ENCODE peak calls at places on chromosomes 1 and 21, in seven cellular contexts. One of them, this sample, is unnamed.
A peak's percentile ranks its signal among the peaks of the same experiment; 100 is the strongest.

GRCh38 chr1:119079881-119080280 is 60.6 kb downstream of the WARS2 start:
- DNase-seq in small intestine: no peak
- DNase-seq in heart left ventricle: no peak
- DNase-seq in CD4-positive, alpha-beta T cell: no peak
- DNase-seq in brain microvascular endothelial cell: no peak
- DNase-seq in GM23248: no peak
- DNase-seq in neural progenitor cell: no peak
- DNase-seq in this sample: no peak

GRCh38 chr21:45819478-45820170 is 161.9 kb upstream of the COL6A1 start:
- DNase-seq in small intestine: no peak
- DNase-seq in brain microvascular endothelial cell: no peak
- DNase-seq in GM23248: no peak
- DNase-seq in heart left ventricle: no peak
- DNase-seq in CD4-positive, alpha-beta T cell: no peak
- DNase-seq in neural progenitor cell: no peak
- DNase-seq in this sample: no peak

GRCh38 chr1:218476385-218476784 is 131.2 kb downstream of the TGFB2 start:
- DNase-seq in GM23248: peak; percentile 88
- DNase-seq in neural progenitor cell: no peak
- DNase-seq in small intestine: no peak
- DNase-seq in brain microvascular endothelial cell: peak; percentile 76
- DNase-seq in CD4-positive, alpha-beta T cell: no peak
- DNase-seq in heart left ventricle: no peak
- DNase-seq in this sample: no peak

GRCh38 chr1:906532-907420 is 16.9 kb upstream of the SAMD11 start:
- DNase-seq in heart left ventricle: peak; percentile 36
- DNase-seq in GM23248: peak; percentile 79
- DNase-seq in small intestine: peak; percentile 87
- DNase-seq in neural progenitor cell: peak; percentile 11
- DNase-seq in CD4-positive, alpha-beta T cell: no peak
- DNase-seq in brain microvascular endothelial cell: peak; percentile 34
- DNase-seq in this sample: no peak

GRCh38 chr1:19384113-19384512 is 72.0 kb downstream of the SLC66A1 start:
- DNase-seq in neural progenitor cell: no peak
- DNase-seq in heart left ventricle: peak; percentile 52
- DNase-seq in brain microvascular endothelial cell: peak; percentile 41
- DNase-seq in small intestine: peak; percentile 77
- DNase-seq in GM23248: peak; percentile 67
- DNase-seq in CD4-positive, alpha-beta T cell: no peak
- DNase-seq in this sample: no peak

GRCh38 chr1:112369389-112370285 is 26.4 kb upstream of the CTTNBP2NL start:
- DNase-seq in neural progenitor cell: peak; percentile 94
- DNase-seq in CD4-positive, alpha-beta T cell: peak; percentile 80
- DNase-seq in small intestine: peak; percentile 83
- DNase-seq in GM23248: peak; percentile 91
- DNase-seq in brain microvascular endothelial cell: peak; percentile 79
- DNase-seq in heart left ventricle: peak; percentile 84
- DNase-seq in this sample: peak; percentile 64

GRCh38 chr1:168743001-168743400 is 14.0 kb upstream of the DPT start:
- DNase-seq in small intestine: no peak
- DNase-seq in neural progenitor cell: no peak
- DNase-seq in brain microvascular endothelial cell: no peak
- DNase-seq in GM23248: no peak
- DNase-seq in CD4-positive, alpha-beta T cell: no peak
- DNase-seq in heart left ventricle: no peak
- DNase-seq in this sample: no peak

GRCh38 chr1:203091761-203092330 is 6.0 kb upstream of the MYOG start:
- DNase-seq in brain microvascular endothelial cell: no peak
- DNase-seq in GM23248: no peak
- DNase-seq in neural progenitor cell: no peak
- DNase-seq in CD4-positive, alpha-beta T cell: no peak
- DNase-seq in small intestine: no peak
- DNase-seq in heart left ventricle: no peak
- DNase-seq in this sample: no peak

GRCh38 chr1:68199603-68200002 is 32.7 kb downstream of the WLS start:
- DNase-seq in small intestine: peak; percentile 54
- DNase-seq in heart left ventricle: no peak
- DNase-seq in CD4-positive, alpha-beta T cell: no peak
- DNase-seq in brain microvascular endothelial cell: no peak
- DNase-seq in GM23248: no peak
- DNase-seq in neural progenitor cell: no peak
- DNase-seq in this sample: no peak

GRCh38 chr21:45310446-45310845 is 22.8 kb upstream of the POFUT2 start:
- DNase-seq in small intestine: no peak
- DNase-seq in brain microvascular endothelial cell: no peak
- DNase-seq in GM23248: no peak
- DNase-seq in CD4-positive, alpha-beta T cell: no peak
- DNase-seq in heart left ventricle: no peak
- DNase-seq in neural progenitor cell: no peak
- DNase-seq in this sample: no peak

DNA sequence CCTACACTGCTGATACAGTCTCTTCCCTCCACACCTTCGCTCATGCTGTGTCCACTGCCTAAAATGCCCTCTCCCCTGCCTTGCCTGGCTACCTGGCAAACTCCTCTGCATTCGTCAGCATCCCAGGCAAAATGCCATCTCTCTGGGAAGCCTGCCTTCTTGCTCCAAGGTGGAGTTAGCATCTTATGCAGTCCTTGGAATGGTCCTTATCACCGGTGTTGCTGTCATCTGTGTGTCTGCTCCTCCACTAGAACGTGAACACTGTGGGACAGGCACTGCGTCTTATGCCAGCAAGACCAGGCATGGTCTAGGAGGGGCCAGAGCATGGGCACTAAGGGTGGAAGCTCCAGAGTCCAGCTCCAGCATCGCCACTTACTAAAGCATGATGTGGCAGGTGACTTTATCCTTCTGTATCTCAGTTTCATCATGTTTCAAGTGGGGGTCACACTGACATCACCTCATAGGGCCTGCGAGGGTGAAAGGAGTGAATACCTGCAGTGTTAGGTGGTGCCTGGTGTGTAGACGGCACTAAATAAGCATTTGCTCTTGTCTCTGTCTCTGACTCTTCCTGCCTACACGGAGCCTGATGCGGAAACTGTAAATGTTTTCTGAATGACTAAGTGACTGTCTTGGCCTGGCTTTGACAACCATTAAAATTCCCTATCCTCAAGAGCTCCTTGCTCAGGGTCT is 211.7 kb downstream of the MATN1 start:
- DNase-seq in neural progenitor cell: no peak
- DNase-seq in brain microvascular endothelial cell: peak; percentile 40
- DNase-seq in CD4-positive, alpha-beta T cell: no peak
- DNase-seq in heart left ventricle: no peak
- DNase-seq in GM23248: peak; percentile 84
- DNase-seq in small intestine: no peak
- DNase-seq in this sample: no peak
- H3K27ac ChIP-seq in neural progenitor cell: no peak overlapping the region
- H3K27ac ChIP-seq in brain microvascular endothelial cell: peak overlapping the region; percentile 14
- H3K27ac ChIP-seq in CD4-positive, alpha-beta T cell: no peak overlapping the region
- H3K27ac ChIP-seq in heart left ventricle: no peak overlapping the region
- H3K27ac ChIP-seq in GM23248: peak overlapping the region; percentile 45
- H3K27ac ChIP-seq in small intestine: no peak overlapping the region
- H3K27ac ChIP-seq in this sample: no peak overlapping the region

DNA sequence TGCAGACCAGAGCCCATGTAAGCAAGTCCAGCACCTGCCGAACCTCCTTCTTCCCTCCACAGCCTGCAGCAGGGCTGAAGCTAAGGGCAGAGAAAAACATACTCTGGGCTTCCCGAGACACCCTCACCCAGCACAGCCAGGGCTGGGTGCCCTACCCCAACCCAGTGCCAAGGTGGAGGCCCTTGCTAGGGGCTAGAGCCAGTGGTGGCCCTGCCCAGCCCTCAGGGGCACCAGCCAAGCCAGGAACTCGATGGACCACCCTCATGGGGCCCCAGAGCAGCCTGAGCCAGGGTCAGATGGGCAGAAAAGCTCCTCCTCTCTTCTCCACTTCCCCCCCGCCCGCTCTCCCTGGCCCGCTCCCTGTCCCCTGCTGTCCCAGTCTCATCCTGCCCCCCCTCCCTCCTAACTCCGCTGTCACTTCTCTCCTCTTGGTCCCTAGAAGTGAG is 15.9 kb downstream of the TNFRSF25 start:
- DNase-seq in neural progenitor cell: no peak
- DNase-seq in CD4-positive, alpha-beta T cell: no peak
- DNase-seq in heart left ventricle: no peak
- DNase-seq in GM23248: no peak
- DNase-seq in brain microvascular endothelial cell: no peak
- DNase-seq in small intestine: no peak
- DNase-seq in this sample: no peak
- H3K27ac ChIP-seq in neural progenitor cell: no peak overlapping the region
- H3K27ac ChIP-seq in CD4-positive, alpha-beta T cell: no peak overlapping the region
- H3K27ac ChIP-seq in heart left ventricle: no peak overlapping the region
- H3K27ac ChIP-seq in GM23248: no peak overlapping the region
- H3K27ac ChIP-seq in brain microvascular endothelial cell: no peak overlapping the region
- H3K27ac ChIP-seq in small intestine: peak overlapping the region; percentile 70
- H3K27ac ChIP-seq in this sample: no peak overlapping the region

GRCh38 chr1:148372731-148373130 is 110.4 kb downstream of the PPIAL4G start:
- DNase-seq in neural progenitor cell: no peak
- DNase-seq in brain microvascular endothelial cell: peak; percentile 39
- DNase-seq in GM23248: peak; percentile 64
- DNase-seq in small intestine: peak; percentile 37
- DNase-seq in heart left ventricle: no peak
- DNase-seq in CD4-positive, alpha-beta T cell: peak; percentile 46
- DNase-seq in this sample: no peak
- H3K27ac ChIP-seq in neural progenitor cell: no peak overlapping the region
- H3K27ac ChIP-seq in brain microvascular endothelial cell: peak overlapping the region; percentile 37
- H3K27ac ChIP-seq in GM23248: peak overlapping the region; percentile 18
- H3K27ac ChIP-seq in small intestine: peak overlapping the region; percentile 58
- H3K27ac ChIP-seq in heart left ventricle: no peak overlapping the region
- H3K27ac ChIP-seq in CD4-positive, alpha-beta T cell: peak overlapping the region; percentile 82
- H3K27ac ChIP-seq in this sample: no peak overlapping the region

GRCh38 chr1:82565546-82565945 is 764.8 kb downstream of the ADGRL2 start:
- DNase-seq in GM23248: peak; percentile 92
- DNase-seq in small intestine: no peak
- DNase-seq in heart left ventricle: no peak
- DNase-seq in CD4-positive, alpha-beta T cell: no peak
- DNase-seq in neural progenitor cell: no peak
- DNase-seq in brain microvascular endothelial cell: peak; percentile 82
- DNase-seq in this sample: no peak
- H3K27ac ChIP-seq in GM23248: peak overlapping the region; percentile 80
- H3K27ac ChIP-seq in small intestine: no peak overlapping the region
- H3K27ac ChIP-seq in heart left ventricle: no peak overlapping the region
- H3K27ac ChIP-seq in CD4-positive, alpha-beta T cell: no peak overlapping the region
- H3K27ac ChIP-seq in neural progenitor cell: no peak overlapping the region
- H3K27ac ChIP-seq in brain microvascular endothelial cell: peak overlapping the region; percentile 71
- H3K27ac ChIP-seq in this sample: no peak overlapping the region

GRCh38 chr1:66334311-66334710 is 199.6 kb upstream of the SGIP1 start:
- DNase-seq in GM23248: no peak
- DNase-seq in brain microvascular endothelial cell: no peak
- DNase-seq in neural progenitor cell: peak; percentile 40
- DNase-seq in heart left ventricle: no peak
- DNase-seq in small intestine: no peak
- DNase-seq in CD4-positive, alpha-beta T cell: no peak
- DNase-seq in this sample: no peak
- H3K27ac ChIP-seq in GM23248: peak overlapping the region; percentile 98
- H3K27ac ChIP-seq in brain microvascular endothelial cell: no peak overlapping the region
- H3K27ac ChIP-seq in neural progenitor cell: no peak overlapping the region
- H3K27ac ChIP-seq in heart left ventricle: peak overlapping the region; percentile 87
- H3K27ac ChIP-seq in small intestine: peak overlapping the region; percentile 97
- H3K27ac ChIP-seq in CD4-positive, alpha-beta T cell: peak overlapping the region; percentile 82
- H3K27ac ChIP-seq in this sample: peak overlapping the region; percentile 78

DNA sequence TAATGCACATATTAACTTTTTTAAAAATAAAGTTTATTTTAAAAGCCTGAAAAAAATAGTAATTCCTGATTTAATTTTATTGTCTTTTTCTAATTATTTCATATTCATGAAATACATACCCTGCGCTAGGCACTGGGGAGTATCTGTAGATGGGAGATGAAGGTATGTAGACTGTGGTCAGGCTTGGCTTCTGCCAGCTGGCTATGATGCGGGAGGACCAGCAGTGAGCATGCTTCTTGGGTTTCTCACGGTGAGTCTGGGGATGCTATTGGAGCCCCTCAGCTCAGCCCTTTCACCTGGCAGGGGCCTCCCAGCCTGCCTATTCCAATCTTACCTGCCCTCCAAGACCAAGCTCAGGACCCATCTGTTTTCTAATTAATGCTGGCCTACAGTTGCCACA is 138.4 kb downstream of the NOS1AP start:
- DNase-seq in brain microvascular endothelial cell: no peak
- DNase-seq in neural progenitor cell: no peak
- DNase-seq in GM23248: no peak
- DNase-seq in CD4-positive, alpha-beta T cell: no peak
- DNase-seq in small intestine: no peak
- DNase-seq in heart left ventricle: no peak
- DNase-seq in this sample: no peak
- H3K27ac ChIP-seq in brain microvascular endothelial cell: no peak overlapping the region
- H3K27ac ChIP-seq in neural progenitor cell: no peak overlapping the region
- H3K27ac ChIP-seq in GM23248: no peak overlapping the region
- H3K27ac ChIP-seq in CD4-positive, alpha-beta T cell: no peak overlapping the region
- H3K27ac ChIP-seq in small intestine: no peak overlapping the region
- H3K27ac ChIP-seq in heart left ventricle: no peak overlapping the region
- H3K27ac ChIP-seq in this sample: no peak overlapping the region

This sample was measured in caudate nucleus.